ENCODE peak calls at places on chromosomes 1 and 21, in five cellular contexts. G, R, H, C and K are unnamed samples.

GRCh38 chr21:44982558-44983244 is 42.9 kb downstream of the SLX9 start:
- DNase-seq in H (peak), C (peak), R (no peak), G (peak), K (peak)

GRCh38 chr1:24147194-24147593 is 4.3 kb upstream of the IL22RA1 start:
- DNase-seq in R (no peak), G (no peak), H (no peak), C (no peak), K (no peak)

GRCh38 chr1:156708245-156708661 is 2.9 kb upstream of the CRABP2 start:
- DNase-seq in R (no peak), C (no peak), G (no peak), H (no peak), K (no peak)

GRCh38 chr1:179707406-179707805 is 35.7 kb upstream of the FAM163A start:
- DNase-seq in H (no peak), R (no peak), G (peak), C (no peak), K (no peak)

GRCh38 chr21:46127239-46128105 is 27.9 kb downstream of the FTCD start:
- DNase-seq in G (no peak), H (no peak), C (peak), R (no peak), K (no peak)

GRCh38 chr1:78035121-78035520 is 10.6 kb upstream of the GIPC2 start:
- DNase-seq in H (peak), R (no peak), C (no peak), G (no peak), K (no peak)

GRCh38 chr1:1167416-1168155 is 6.1 kb upstream of the TTLL10 start:
- DNase-seq in C (peak), G (no peak), R (no peak), H (no peak), K (no peak)

GRCh38 chr1:115530407-115530806 is 111.4 kb upstream of the VANGL1 start:
- DNase-seq in R (no peak), H (no peak), C (no peak), G (peak), K (no peak)

GRCh38 chr1:94322696-94323095 is 85.3 kb upstream of the ARHGAP29 start:
- DNase-seq in G (peak), C (no peak), H (no peak), R (no peak), K (no peak)

GRCh38 chr21:34841154-34841553 is 172.4 kb downstream of the CLIC6 start:
- DNase-seq in G (no peak), C (no peak), R (no peak), H (no peak), K (no peak)

GRCh38 chr1:22320703-22321344 is 130.8 kb upstream of the ZBTB40 start:
- DNase-seq in H (no peak), R (no peak), G (no peak), C (peak), K (no peak)

GRCh38 chr1:109959974-109960744 is 24.4 kb upstream of the AHCYL1 start:
- DNase-seq in R (no peak), G (peak), H (peak), C (no peak), K (no peak)

GRCh38 chr1:230977781-230978490 is 725 bp downstream of the TTC13 start:
- DNase-seq in H (peak), R (no peak), C (peak), G (peak), K (peak)

GRCh38 chr1:147717051-147717705 is 43.2 kb downstream of the GJA5 start:
- DNase-seq in G (no peak), C (peak), H (no peak), R (no peak), K (no peak)

GRCh38 chr21:46431884-46432488 is 26.7 kb upstream of the DIP2A start:
- DNase-seq in C (peak), R (no peak), G (no peak), H (no peak), K (no peak)

GRCh38 chr21:41147096-41147978 is 20.6 kb upstream of the BACE2 start:
- DNase-seq in C (no peak), H (no peak), G (no peak), R (no peak), K (no peak)

GRCh38 chr1:244046907-244047738 is 4.0 kb upstream of the ZBTB18 start:
- DNase-seq in G (peak), H (peak), R (no peak), C (no peak), K (no peak)

GRCh38 chr1:21653744-21654100 is 15.4 kb downstream of the RAP1GAP start:
- DNase-seq in H (no peak), R (no peak), C (peak), G (no peak), K (no peak)

GRCh38 chr1:211735208-211736170 is 60.1 kb upstream of the NEK2 start:
- DNase-seq in H (peak), G (peak), R (peak), C (no peak), K (no peak)

GRCh38 chr1:26109229-26110164 is 2.1 kb upstream of the PDIK1L start:
- DNase-seq in G (no peak), C (no peak), R (no peak), H (no peak), K (no peak)

GRCh38 chr1:107536266-107536665 is 395.4 kb downstream of the NTNG1 start:
- DNase-seq in R (no peak), H (peak), G (no peak), C (no peak), K (no peak)

GRCh38 chr1:46523556-46524443 is 27.6 kb downstream of the KNCN start:
- DNase-seq in G (no peak), R (no peak), C (peak), H (no peak), K (no peak)

GRCh38 chr21:32070693-32071330 is 198.0 kb downstream of the HUNK start:
- DNase-seq in C (no peak), R (peak), H (no peak), G (no peak), K (no peak)

GRCh38 chr1:78279051-78279450 is 211.7 kb upstream of the PTGFR start:
- DNase-seq in G (peak), R (no peak), H (peak), C (no peak), K (no peak)

GRCh38 chr21:45973475-45974072 is 8.0 kb upstream of the COL6A1 start:
- DNase-seq in H (peak), C (peak), G (peak), R (peak), K (peak)

GRCh38 chr1:93554883-93555872 is 107.3 kb downstream of the FNBP1L start:
- DNase-seq in G (peak), H (no peak), R (no peak), C (no peak), K (no peak)

GRCh38 chr21:36701912-36702621 is 3.2 kb downstream of the SIM2 start:
- DNase-seq in H (no peak), G (no peak), C (no peak), R (no peak), K (no peak)

GRCh38 chr1:43937179-43937865 is 3.7 kb downstream of the ARTN start:
- DNase-seq in H (no peak), G (no peak), R (no peak), C (no peak), K (no peak)

GRCh38 chr1:117106478-117106877 is 15.1 kb downstream of the TRIM45 start:
- DNase-seq in G (no peak), H (no peak), R (no peak), C (no peak), K (no peak)

GRCh38 chr1:94776474-94776873 is 43.7 kb upstream of the SLC44A3 start:
- DNase-seq in G (no peak), R (no peak), C (no peak), H (no peak), K (no peak)

GRCh38 chr1:209249785-209250441 is 333.6 kb upstream of the CAMK1G start:
- DNase-seq in C (no peak), H (no peak), R (peak), G (no peak), K (no peak)

GRCh38 chr1:113217447-113218208 is 144.6 kb downstream of the LRIG2 start:
- DNase-seq in G (no peak), C (no peak), H (no peak), R (peak), K (no peak)

GRCh38 chr1:22071511-22071910 is 19.0 kb downstream of the CDC42 start:
- DNase-seq in G (no peak), C (no peak), R (no peak), H (no peak), K (no peak)

GRCh38 chr1:2529776-2530500 is at the start of gene HES5:
- DNase-seq in G (no peak), H (no peak), R (peak), C (no peak), K (peak)

GRCh38 chr1:200410566-200410878 is 686 bp upstream of the ZNF281 start:
- DNase-seq in C (no peak), R (peak), H (no peak), G (no peak), K (no peak)

GRCh38 chr1:41313661-41314131 is 47.5 kb upstream of the FOXO6 start:
- DNase-seq in G (peak), H (peak), C (no peak), R (peak), K (no peak)

GRCh38 chr1:57101171-57101570 is 135.4 kb upstream of the C8B start:
- DNase-seq in G (no peak), H (peak), R (no peak), C (no peak), K (no peak)

GRCh38 chr1:34164510-34165381 is at the start of gene CSMD2:
- DNase-seq in C (peak), G (peak), R (peak), H (peak), K (peak)
- H3K4me3 ChIP-seq in C (peak), G (no peak), R (peak), H (peak), K (peak)

DNA sequence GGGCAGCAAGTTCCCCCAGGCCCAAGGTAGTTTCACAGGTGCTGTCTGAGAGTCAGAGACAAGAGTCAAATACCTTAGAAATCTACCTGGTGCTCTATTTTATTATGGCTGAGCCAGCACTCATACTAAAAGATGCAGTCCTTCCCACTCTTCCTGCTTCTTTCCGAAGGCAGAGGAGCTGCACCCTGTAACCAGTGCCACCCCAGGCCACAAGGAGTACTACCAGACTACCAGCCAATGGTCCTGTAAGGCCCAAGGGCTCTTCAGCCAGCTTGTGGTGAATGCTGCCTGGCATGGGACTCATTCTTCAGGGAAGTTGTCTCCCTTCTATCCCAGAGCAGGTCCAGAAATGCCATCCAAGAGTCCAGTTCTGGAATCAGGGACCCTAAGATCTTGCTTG is 203.8 kb upstream of the DUSP10 start:
- DNase-seq in R (no peak), C (no peak), G (no peak), H (no peak), K (no peak)
- TF ChIP-seq CTCF in R (no peak), C (no peak), G (no peak), H (no peak), K (no peak)

DNA sequence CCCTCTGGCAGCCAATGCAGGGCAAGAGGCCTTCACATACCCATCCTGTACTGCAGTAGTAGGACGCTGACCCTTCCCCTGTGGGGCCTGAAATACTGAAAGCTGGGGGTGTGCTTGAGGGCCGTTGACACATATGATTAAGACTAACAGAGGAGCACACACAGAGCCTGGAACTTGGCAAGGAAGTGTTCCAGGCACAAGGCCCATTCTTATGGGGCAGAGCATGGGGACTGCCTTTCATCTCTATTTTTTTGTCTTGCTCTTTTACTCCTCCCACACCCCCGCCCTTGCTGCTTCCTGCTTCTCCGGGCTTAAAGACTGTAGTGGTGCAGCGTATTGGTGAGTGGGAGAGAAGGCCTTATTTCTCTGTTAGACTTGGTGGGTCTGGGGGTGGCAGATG is 137.4 kb downstream of the BACH1 start:
- DNase-seq in R (no peak), H (peak), C (no peak), G (peak), K (peak)
- H3K4me3 ChIP-seq in R (no peak), H (no peak), C (no peak), G (no peak), K (peak)

DNA sequence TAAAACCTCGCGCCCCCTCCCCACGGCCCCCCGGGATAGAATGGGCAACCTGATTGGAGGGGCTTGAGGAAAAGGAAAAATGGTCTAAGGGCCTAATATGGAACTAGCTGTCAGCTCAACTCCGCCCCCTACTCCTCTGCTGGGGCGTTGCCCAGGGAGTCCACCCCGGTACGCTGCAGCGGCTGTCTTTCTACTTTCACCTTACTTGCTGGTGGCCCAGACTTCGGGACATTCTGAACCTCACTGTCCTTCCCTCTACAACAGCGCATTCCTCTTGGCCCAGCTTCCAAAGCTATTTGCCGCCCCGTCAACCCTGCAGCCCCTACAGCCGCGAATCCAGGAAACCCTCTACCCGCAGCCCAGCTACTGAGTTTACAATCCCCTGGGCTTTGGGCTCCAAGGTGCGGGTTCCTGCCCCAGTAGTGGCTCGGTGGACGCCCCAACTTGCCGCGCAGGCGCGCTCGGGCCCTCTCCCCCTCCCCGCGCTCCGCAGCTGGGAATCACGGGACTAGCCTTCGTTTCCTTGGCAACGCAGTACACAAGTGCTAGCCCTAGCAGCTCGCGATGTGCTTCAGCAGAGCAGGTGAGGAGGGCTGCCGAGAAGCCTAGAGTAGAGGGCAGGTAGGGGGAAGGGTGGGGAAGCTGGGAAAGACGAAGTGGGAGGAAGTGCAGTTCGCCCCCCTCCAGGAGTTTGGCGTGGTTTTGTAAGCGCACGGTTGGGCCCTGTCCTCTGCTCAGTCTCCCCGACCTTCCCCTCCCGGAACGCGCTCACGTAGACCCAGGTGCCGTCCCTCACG is 55.6 kb downstream of the CHIA start:
- DNase-seq in C (peak), R (peak), H (peak), G (peak), K (peak)
- TF ChIP-seq CTCF in C (no peak), R (no peak), H (peak), G (no peak), K (no peak)